ENCODE peak calls at places on chromosomes 13 and 19, in four cellular contexts. S is epithelial cell of proximal tubule, G is WTC11, K is bronchial epithelial cell. W is an unnamed sample.

GRCh38 chr13:49681837-49682236 is 9.4 kb downstream of the EBPL start:
- DNase-seq in S (no peak), G (no peak), K (peak), W (no peak)

GRCh38 chr19:30854661-30855060 is 482.5 kb downstream of the ZNF536 start:
- DNase-seq in S (no peak), G (no peak), K (no peak), W (no peak)

GRCh38 chr19:58460039-58460438 is 6.8 kb upstream of the ZNF324 start:
- DNase-seq in S (no peak), G (no peak), K (peak), W (no peak)

GRCh38 chr13:74067818-74068217 is 66.4 kb downstream of the KLF12 start:
- DNase-seq in S (no peak), G (no peak), K (peak), W (no peak)

GRCh38 chr13:114167445-114167844 is 11.6 kb upstream of the CFAP97D2 start:
- DNase-seq in S (no peak), G (no peak), K (no peak), W (no peak)

GRCh38 chr19:50315773-50316448 is 13.3 kb downstream of the KCNC3 start:
- DNase-seq in S (no peak), G (peak), K (no peak), W (peak)

GRCh38 chr13:33931397-33931987 is 113.5 kb downstream of the RFC3 start:
- DNase-seq in S (no peak), G (peak), K (peak), W (no peak)

GRCh38 chr19:33797821-33798633 is 1.4 kb downstream of the KCTD15 start:
- DNase-seq in S (no peak), G (peak), K (no peak), W (no peak)

GRCh38 chr13:25678398-25678797 is 306.6 kb downstream of the ATP8A2 start:
- DNase-seq in S (no peak), G (no peak), K (no peak), W (no peak)

GRCh38 chr19:16111160-16111908 is at the start of gene RAB8A:
- DNase-seq in S (peak), G (peak), K (peak), W (peak)

GRCh38 chr19:6528544-6529121 is 2.2 kb upstream of the TNFSF9 start:
- DNase-seq in S (no peak), G (peak), K (no peak), W (no peak)

GRCh38 chr13:94967183-94968039 is 255.1 kb upstream of the SOX21 start:
- DNase-seq in S (no peak), G (peak), K (no peak), W (no peak)

GRCh38 chr13:26184791-26185250 is 37.3 kb downstream of the RNF6 start:
- DNase-seq in S (peak), G (peak), K (peak), W (no peak)

DNA sequence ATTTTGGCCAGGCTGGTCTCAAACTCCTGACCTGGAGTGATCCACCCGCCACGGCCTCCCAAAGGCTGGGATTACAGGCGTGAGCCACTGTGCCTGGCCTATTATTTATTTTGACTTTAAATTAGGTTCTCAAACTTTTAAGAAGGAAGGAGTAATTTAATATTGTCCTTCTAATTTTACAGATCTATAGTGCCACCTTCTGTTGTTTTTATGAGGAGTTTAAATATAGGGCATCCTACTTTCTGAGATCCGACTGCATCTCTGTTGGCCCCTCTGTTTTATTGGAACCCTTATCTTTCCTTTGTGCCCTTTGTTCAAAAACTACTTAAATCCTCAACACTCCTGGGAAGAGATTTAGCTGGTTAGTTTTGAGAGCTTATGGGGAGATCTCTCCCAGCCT is 25.4 kb upstream of the ZMYM5 start:
- DNase-seq in S (no peak), G (no peak), K (peak), W (no peak)
- TF ChIP-seq CTCF in S (no peak), G (no peak), K (no peak), W (peak)

DNA sequence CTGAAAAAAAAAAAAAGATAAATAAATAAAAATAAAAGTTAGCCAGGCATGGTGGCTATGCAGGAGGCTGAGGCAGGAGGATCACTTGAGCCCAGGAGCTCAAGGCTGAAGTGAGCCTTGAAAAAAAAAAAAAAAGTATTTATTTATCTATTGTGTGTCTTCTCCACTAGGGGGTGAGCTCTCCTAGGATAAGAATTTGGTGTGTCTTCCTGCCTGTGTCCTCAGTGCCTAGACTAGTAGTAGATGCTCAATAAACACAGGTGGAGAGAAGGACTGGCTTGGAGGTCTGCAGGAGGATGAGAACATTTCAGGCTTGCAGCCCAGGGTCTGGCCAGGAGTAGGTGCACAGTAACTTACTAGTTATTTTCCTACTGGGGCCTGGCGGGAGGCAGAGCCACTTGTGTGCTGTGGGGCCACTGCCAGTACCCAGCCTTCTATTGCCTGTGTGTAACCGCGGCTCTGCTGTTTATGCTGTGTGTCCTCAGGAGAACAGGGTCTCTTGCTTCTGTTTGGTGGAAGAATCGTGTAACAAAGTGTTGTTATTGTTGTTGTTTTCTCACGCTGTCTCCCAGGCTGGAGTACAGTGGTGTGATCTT is 5.4 kb downstream of the LMTK3 start:
- DNase-seq in S (no peak), G (no peak), K (peak), W (no peak)
- TF ChIP-seq CTCF in S (peak), G (peak), K (peak), W (peak)

DNA sequence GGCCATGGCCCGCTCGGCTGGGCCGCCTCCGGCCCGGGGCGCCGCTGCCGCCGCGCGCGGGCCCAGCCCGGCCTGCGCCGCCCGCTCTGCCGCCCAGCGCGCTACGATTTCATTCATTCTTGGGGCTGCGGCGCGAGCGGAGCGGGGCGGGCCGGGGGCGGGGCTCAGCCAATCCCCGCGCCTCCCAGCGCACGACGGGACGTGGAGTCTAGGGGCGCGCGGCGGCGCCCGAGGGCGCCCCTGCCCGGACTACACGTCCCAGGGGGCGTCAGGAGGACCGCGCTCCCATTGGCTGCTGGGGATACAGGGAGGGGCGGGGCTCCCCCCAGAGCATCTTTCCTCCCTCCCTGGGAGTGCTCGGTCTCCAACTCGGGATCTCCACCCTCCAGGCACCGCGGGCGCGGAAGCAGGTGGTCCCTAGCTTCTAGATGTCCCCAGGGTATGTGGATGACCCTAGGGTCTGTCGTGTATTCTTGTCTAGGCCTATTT is 5.6 kb upstream of the DPF1 start:
- DNase-seq in S (no peak), G (peak), K (peak), W (no peak)
- TF ChIP-seq CTCF in S (no peak), G (no peak), K (no peak), W (peak)

DNA sequence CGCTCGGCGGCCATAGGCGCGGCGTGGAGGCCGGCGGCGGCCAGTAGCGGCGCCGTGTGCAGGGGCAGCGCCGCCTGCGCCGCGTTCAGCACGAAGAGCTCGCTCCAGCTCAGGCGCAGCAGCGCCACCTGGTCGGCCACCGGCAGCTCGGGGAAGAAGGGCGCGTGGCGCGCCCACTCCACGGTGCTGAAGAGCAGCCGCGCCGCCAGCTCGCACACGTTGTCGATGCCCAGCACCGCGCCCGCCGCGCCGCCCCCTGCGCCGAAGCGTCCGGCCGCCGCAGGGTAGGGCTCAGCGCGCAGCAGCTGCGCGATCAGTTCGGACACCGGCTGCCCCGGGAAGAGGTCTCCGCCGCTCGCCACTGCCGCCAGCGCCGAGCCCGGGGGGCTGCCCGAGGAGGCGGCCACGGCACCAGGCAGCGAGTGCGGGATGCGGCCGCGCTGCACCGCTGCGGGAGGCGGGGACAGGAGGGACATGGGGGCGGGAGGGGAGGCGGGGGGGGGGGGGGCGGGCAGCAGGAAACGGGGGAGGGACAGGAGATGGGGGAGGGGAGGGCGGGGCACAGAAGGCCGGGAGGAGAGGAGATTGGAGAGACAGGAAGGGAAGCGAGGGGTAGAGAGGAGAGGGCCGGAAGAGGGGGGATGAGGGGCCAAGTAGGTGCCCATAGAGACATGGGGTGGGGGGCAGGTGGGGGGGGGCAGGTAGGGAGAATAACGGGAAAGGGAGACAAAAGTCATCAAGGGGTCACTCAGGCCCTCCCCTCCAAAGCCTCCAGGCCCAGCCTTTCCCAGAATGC is 9.8 kb downstream of the OCEL1 start:
- DNase-seq in S (no peak), G (peak), K (peak), W (no peak)
- TF ChIP-seq CTCF in S (no peak), G (no peak), K (peak), W (peak)

GRCh38 chr13:46905249-46905648 is 8.4 kb upstream of the HTR2A start:
- DNase-seq in S (no peak), G (no peak), K (no peak), W (no peak)
- TF ChIP-seq CTCF in S (peak), G (no peak), K (no peak), W (peak)

DNA sequence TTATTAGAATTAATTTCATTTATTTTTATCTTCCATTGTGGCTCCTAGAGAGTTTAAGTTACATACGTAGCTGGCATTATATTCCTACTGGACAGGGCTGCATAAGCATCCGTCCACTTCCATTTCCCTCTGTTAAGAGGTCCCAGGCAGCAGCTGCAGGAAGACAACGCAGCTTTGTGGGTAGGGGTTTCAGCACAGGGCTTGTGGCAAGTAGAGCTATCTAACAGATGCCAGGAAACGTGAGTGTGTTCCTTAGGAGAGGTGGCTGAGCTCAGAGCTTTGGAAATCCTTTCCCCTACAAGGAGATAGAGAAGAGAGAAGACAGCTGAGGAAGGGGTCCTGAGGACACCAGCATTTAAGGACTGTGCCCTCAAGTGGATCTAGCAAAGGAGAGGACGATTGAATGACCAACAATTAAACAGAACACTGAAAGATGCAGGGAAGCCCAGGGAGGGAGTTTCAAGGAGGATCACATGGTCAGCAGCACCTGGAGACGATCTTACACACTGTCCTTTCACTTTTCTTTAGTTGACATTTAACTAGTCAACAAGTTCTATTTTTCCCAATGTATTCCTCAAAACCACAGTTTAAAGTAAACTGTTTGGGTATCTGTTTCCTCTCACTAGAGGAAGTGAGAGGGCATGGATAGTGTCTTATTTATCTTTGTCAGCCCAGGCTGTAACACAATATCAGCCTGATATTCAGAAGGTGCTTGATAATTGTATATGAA is 2.3 kb upstream of the N4BP2L1 start:
- DNase-seq in S (no peak), G (no peak), K (no peak), W (no peak)
- TF ChIP-seq CTCF in S (no peak), G (no peak), K (no peak), W (no peak)

GRCh38 chr13:99433543-99434075 is 67.7 kb upstream of the TM9SF2 start:
- DNase-seq in S (no peak), G (no peak), K (no peak), W (no peak)

GRCh38 chr13:99435116-99435515 is 66.2 kb upstream of the TM9SF2 start:
- DNase-seq in S (no peak), G (no peak), K (no peak), W (no peak)

GRCh38 chr13:99436013-99436412 is 65.3 kb upstream of the TM9SF2 start:
- DNase-seq in S (no peak), G (no peak), K (no peak), W (no peak)

GRCh38 chr13:99432637-99433542 is 68.4 kb upstream of the TM9SF2 start:
- DNase-seq in S (peak), G (peak), K (peak), W (no peak)

GRCh38 chr13:99434258-99434788 is 66.9 kb upstream of the TM9SF2 start:
- DNase-seq in S (no peak), G (peak), K (no peak), W (no peak)
- TF ChIP-seq CTCF in S (no peak), G (no peak), K (no peak), W (no peak)

GRCh38 chr19:7534531-7534980 is 961 bp upstream of the PNPLA6 start:
- DNase-seq in S (no peak), G (peak), K (peak), W (no peak)
- TF ChIP-seq CTCF in S (peak), G (no peak), K (no peak), W (peak)

DNA sequence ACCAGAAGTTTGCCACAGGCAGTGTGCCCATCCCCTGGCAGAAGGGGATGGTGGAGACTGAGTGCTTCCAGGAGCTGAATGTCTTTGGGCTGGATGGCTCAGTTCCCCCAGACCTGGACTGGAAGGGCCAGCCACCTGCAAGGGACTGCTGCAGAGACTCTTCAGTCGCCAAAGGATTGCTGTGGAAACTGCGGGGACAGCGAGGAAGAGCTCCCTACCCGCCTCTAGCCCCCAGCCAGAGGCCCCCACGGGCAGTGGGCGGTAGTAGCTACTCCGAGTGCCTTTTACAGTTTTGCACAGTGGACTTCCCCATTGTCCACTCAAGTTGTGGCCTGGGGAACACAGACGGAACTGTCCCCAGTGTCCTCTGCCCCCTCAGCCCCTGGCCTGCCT is 138.5 kb downstream of the ZDHHC20 start:
- DNase-seq in S (no peak), G (no peak), K (no peak), W (peak)
- TF ChIP-seq CTCF in S (no peak), G (no peak), K (no peak), W (no peak)

GRCh38 chr13:41905600-41906254 is 55.2 kb downstream of the VWA8 start:
- DNase-seq in S (peak), G (no peak), K (peak), W (no peak)
- TF ChIP-seq CTCF in S (peak), G (peak), K (peak), W (peak)

W was measured in chondrocyte.